ENCODE peak calls at places on chromosomes 13 and 19, in six cellular contexts. T, O, E, B, W and R are unnamed samples.

GRCh38 chr13:112233256-112233655 is 142.9 kb upstream of the SPACA7 start:
- DNase-seq in W (no peak), O (no peak), B (peak), E (no peak), T (no peak), R (no peak)

GRCh38 chr19:35797663-35798062 is 15.0 kb downstream of the PRODH2 start:
- DNase-seq in W (no peak), E (no peak), T (no peak), B (peak), O (no peak), R (no peak)

GRCh38 chr13:50200562-50200961 is 185.3 kb downstream of the KCNRG start:
- DNase-seq in W (no peak), O (no peak), E (no peak), T (no peak), B (no peak), R (no peak)

GRCh38 chr13:107025991-107026390 is 458.1 kb upstream of the ARGLU1 start:
- DNase-seq in T (no peak), O (peak), W (no peak), B (no peak), E (peak), R (no peak)

GRCh38 chr13:20160346-20161274 is at the start of gene GJA3:
- DNase-seq in B (no peak), O (no peak), W (peak), E (peak), T (no peak), R (no peak)

GRCh38 chr13:113907637-113908617 is 44.1 kb upstream of the GAS6 start:
- DNase-seq in T (no peak), E (peak), O (peak), B (no peak), W (peak), R (peak)

GRCh38 chr13:46620029-46620428 is 67.1 kb downstream of the LRCH1 start:
- DNase-seq in B (no peak), O (no peak), E (no peak), T (no peak), W (no peak), R (no peak)

GRCh38 chr19:35143231-35143715 is at the start of gene FXYD7:
- DNase-seq in W (no peak), E (no peak), T (no peak), B (no peak), O (no peak), R (no peak)

GRCh38 chr19:46841458-46842083 is 9.1 kb downstream of the AP2S1 start:
- DNase-seq in W (peak), E (peak), T (no peak), B (no peak), O (no peak), R (no peak)

GRCh38 chr13:21164631-21165030 is 11.7 kb downstream of the SKA3 start:
- DNase-seq in W (no peak), E (peak), O (no peak), B (no peak), T (no peak), R (no peak)
- H3K4me3 ChIP-seq in W (no peak), E (no peak), O (no peak), B (no peak), T (no peak), R (no peak)

DNA sequence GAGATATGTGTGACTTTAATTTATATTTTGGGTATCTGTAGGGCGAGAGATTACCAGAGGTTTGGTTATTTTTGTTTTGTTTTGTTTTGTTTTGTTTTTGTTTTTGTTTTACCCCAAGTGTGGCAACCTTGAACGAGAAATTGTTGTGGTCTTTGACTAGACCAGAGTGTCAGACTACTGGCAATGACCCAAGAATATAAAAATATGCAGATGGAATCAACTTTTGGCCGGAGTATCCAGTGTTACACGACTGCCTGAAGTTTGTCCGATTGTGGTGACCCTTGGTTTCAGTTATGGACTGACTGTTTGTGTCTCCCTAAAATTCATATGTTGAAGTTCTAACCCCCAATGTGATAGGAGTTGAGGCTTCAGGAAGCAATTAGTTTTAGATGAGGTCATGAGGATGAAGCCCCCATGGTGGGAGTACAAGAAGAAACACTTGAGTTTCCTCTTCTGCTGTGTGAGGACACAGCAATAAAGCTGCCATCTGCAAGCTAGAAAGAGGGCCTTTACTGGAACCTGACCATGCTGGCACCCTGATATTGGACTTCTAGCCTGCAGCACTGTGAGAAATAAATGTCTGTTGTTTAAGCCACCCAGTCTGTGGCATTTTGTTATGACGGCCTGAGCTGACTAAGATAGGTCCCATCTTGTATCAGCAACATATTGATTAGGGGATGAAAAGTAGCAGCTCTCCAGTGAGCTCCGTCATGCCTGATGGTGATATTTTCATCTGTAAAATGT is 261.7 kb downstream of the MTUS2 start:
- DNase-seq in B (no peak), T (no peak), E (no peak), O (no peak), W (no peak), R (no peak)
- H3K4me3 ChIP-seq in B (no peak), T (no peak), E (no peak), O (no peak), W (no peak), R (no peak)

DNA sequence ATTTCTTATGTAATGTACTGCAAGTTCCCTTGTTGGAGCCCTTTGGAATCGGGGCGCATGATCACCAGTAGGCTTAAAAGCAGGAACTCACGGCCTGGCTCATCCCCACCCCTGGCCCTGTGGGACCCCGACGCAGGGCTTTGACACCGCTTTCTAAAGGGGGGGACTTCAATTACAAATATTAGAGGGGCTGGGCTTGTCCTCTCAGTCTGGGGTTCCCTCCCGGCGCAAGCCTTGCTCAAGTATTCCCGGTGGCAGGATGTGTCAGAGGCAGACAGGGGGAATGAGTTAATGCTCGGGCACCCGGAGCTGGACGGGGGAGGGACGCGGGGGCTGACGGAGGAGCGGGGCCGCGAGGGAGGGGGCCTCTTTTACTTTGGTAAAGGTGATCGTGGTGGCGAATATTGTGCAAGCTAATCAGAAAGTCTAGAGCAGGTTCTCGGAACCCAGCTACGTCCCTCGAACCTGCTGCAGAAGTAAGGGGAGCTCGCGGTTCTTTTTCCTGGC is 1.2 kb downstream of the FGF14 start:
- DNase-seq in B (peak), O (peak), T (no peak), E (no peak), W (peak), R (no peak)
- H3K4me3 ChIP-seq in B (peak), O (peak), T (peak), E (peak), W (peak), R (no peak)

GRCh38 chr19:39428309-39429112 is 7.2 kb downstream of the RPS16 start:
- DNase-seq in B (peak), T (no peak), E (peak), O (peak), W (peak), R (no peak)
- H3K4me3 ChIP-seq in B (no peak), T (peak), E (no peak), O (no peak), W (no peak), R (no peak)

GRCh38 chr19:15317392-15318011 is 14.8 kb downstream of the BRD4 start:
- DNase-seq in E (peak), W (peak), B (no peak), O (no peak), T (no peak), R (no peak)
- H3K4me3 ChIP-seq in E (no peak), W (no peak), B (no peak), O (no peak), T (no peak), R (no peak)

GRCh38 chr19:49801966-49802661 is 11.0 kb downstream of the FUZ start:
- DNase-seq in O (peak), W (peak), E (peak), B (no peak), T (no peak), R (peak)
- H3K4me3 ChIP-seq in O (no peak), W (peak), E (peak), B (peak), T (peak), R (peak)

GRCh38 chr19:40688987-40689338 is 1.5 kb downstream of the NUMBL start:
- DNase-seq in B (no peak), E (no peak), O (no peak), W (no peak), T (no peak), R (no peak)
- H3K4me3 ChIP-seq in B (peak), E (peak), O (no peak), W (peak), T (peak), R (peak)